ENCODE peak calls at places on chromosomes 16 and 17, in four cellular contexts. One of them, this sample, is unnamed.

GRCh38 chr17:951388-952132 is 28.0 kb downstream of the NXN start:
- DNase-seq in progenitor cell of endocrine pancreas: peak
- DNase-seq in lower leg skin: no peak
- DNase-seq in ascending aorta: peak
- DNase-seq in this sample: no peak

GRCh38 chr17:77325826-77326581 is 185.2 kb downstream of the SEC14L1 start:
- DNase-seq in ascending aorta: peak
- DNase-seq in progenitor cell of endocrine pancreas: no peak
- DNase-seq in lower leg skin: peak
- DNase-seq in this sample: no peak

GRCh38 chr17:4634981-4635380 is 6.5 kb downstream of the ALOX15 start:
- DNase-seq in progenitor cell of endocrine pancreas: no peak
- DNase-seq in lower leg skin: no peak
- DNase-seq in ascending aorta: no peak
- DNase-seq in this sample: no peak

GRCh38 chr16:588639-588888 is 1.3 kb upstream of the RAB40C start:
- DNase-seq in ascending aorta: peak
- DNase-seq in lower leg skin: no peak
- DNase-seq in progenitor cell of endocrine pancreas: peak
- DNase-seq in this sample: no peak

GRCh38 chr16:84115919-84116719 is 623 bp downstream of the MBTPS1 start:
- DNase-seq in ascending aorta: no peak
- DNase-seq in progenitor cell of endocrine pancreas: no peak
- DNase-seq in lower leg skin: peak
- DNase-seq in this sample: peak

GRCh38 chr16:69302301-69302700 is 8.8 kb upstream of the VPS4A start:
- DNase-seq in lower leg skin: no peak
- DNase-seq in ascending aorta: no peak
- DNase-seq in progenitor cell of endocrine pancreas: no peak
- DNase-seq in this sample: no peak

GRCh38 chr16:4677390-4677789 is 16.0 kb upstream of the NUDT16L1 start:
- DNase-seq in lower leg skin: no peak
- DNase-seq in progenitor cell of endocrine pancreas: no peak
- DNase-seq in ascending aorta: no peak
- DNase-seq in this sample: no peak

GRCh38 chr17:2484876-2485275 is 26.8 kb downstream of the METTL16 start:
- DNase-seq in ascending aorta: no peak
- DNase-seq in progenitor cell of endocrine pancreas: no peak
- DNase-seq in lower leg skin: peak
- DNase-seq in this sample: no peak

GRCh38 chr16:70481929-70482536 is 27.6 kb downstream of the FCSK start:
- DNase-seq in lower leg skin: no peak
- DNase-seq in progenitor cell of endocrine pancreas: no peak
- DNase-seq in ascending aorta: no peak
- DNase-seq in this sample: no peak

GRCh38 chr17:61728297-61728836 is 135.0 kb downstream of the BRIP1 start:
- DNase-seq in lower leg skin: no peak
- DNase-seq in progenitor cell of endocrine pancreas: no peak
- DNase-seq in ascending aorta: no peak
- DNase-seq in this sample: no peak

GRCh38 chr16:56336071-56336688 is 89.2 kb downstream of the AMFR start:
- DNase-seq in ascending aorta: no peak
- DNase-seq in progenitor cell of endocrine pancreas: no peak
- DNase-seq in lower leg skin: no peak
- DNase-seq in this sample: no peak

GRCh38 chr17:57589151-57590034 is 155.7 kb downstream of the CCDC182 start:
- DNase-seq in ascending aorta: no peak
- DNase-seq in lower leg skin: no peak
- DNase-seq in progenitor cell of endocrine pancreas: no peak
- DNase-seq in this sample: no peak

GRCh38 chr17:77323413-77324171 is 182.8 kb downstream of the SEC14L1 start:
- DNase-seq in lower leg skin: peak
- DNase-seq in progenitor cell of endocrine pancreas: no peak
- DNase-seq in ascending aorta: no peak
- DNase-seq in this sample: no peak

GRCh38 chr17:35160354-35161201 is 13.0 kb downstream of the UNC45B start:
- DNase-seq in lower leg skin: no peak
- DNase-seq in progenitor cell of endocrine pancreas: no peak
- DNase-seq in ascending aorta: no peak
- DNase-seq in this sample: no peak

GRCh38 chr17:29715680-29716079 is 93.0 kb upstream of the CORO6 start:
- DNase-seq in progenitor cell of endocrine pancreas: no peak
- DNase-seq in ascending aorta: no peak
- DNase-seq in lower leg skin: no peak
- DNase-seq in this sample: no peak

GRCh38 chr17:15900871-15901270 is 44.1 kb upstream of the ADORA2B start:
- DNase-seq in progenitor cell of endocrine pancreas: no peak
- DNase-seq in ascending aorta: no peak
- DNase-seq in lower leg skin: no peak
- DNase-seq in this sample: no peak

GRCh38 chr16:81553080-81553813 is 108.6 kb downstream of the CMIP start:
- DNase-seq in lower leg skin: no peak
- DNase-seq in progenitor cell of endocrine pancreas: no peak
- DNase-seq in ascending aorta: no peak
- DNase-seq in this sample: no peak

GRCh38 chr17:42276609-42277341 is 584 bp upstream of the STAT5B start:
- DNase-seq in ascending aorta: peak
- DNase-seq in lower leg skin: peak
- DNase-seq in progenitor cell of endocrine pancreas: peak
- DNase-seq in this sample: no peak

GRCh38 chr16:27657811-27658210 is 107.9 kb downstream of the KATNIP start:
- DNase-seq in progenitor cell of endocrine pancreas: no peak
- DNase-seq in ascending aorta: no peak
- DNase-seq in lower leg skin: no peak
- DNase-seq in this sample: no peak

GRCh38 chr16:4344659-4345438 is 6.3 kb downstream of the PAM16 start:
- DNase-seq in ascending aorta: no peak
- DNase-seq in progenitor cell of endocrine pancreas: no peak
- DNase-seq in lower leg skin: no peak
- DNase-seq in this sample: no peak

GRCh38 chr17:57945999-57946797 is 9.0 kb downstream of the CUEDC1 start:
- DNase-seq in lower leg skin: no peak
- DNase-seq in ascending aorta: no peak
- DNase-seq in progenitor cell of endocrine pancreas: no peak
- DNase-seq in this sample: no peak

GRCh38 chr16:6862058-6862457 is 470.6 kb upstream of the RBFOX1 start:
- DNase-seq in ascending aorta: no peak
- DNase-seq in lower leg skin: no peak
- DNase-seq in progenitor cell of endocrine pancreas: no peak
- DNase-seq in this sample: no peak

GRCh38 chr16:70663524-70664324 is 17.4 kb downstream of the IL34 start:
- DNase-seq in ascending aorta: peak
- DNase-seq in lower leg skin: no peak
- DNase-seq in progenitor cell of endocrine pancreas: no peak
- DNase-seq in this sample: no peak

GRCh38 chr17:61478026-61478789 is 26.0 kb downstream of the TBX4 start:
- DNase-seq in ascending aorta: no peak
- DNase-seq in progenitor cell of endocrine pancreas: no peak
- DNase-seq in lower leg skin: no peak
- DNase-seq in this sample: no peak

GRCh38 chr17:74877592-74878543 is 5.1 kb upstream of the FDXR start:
- DNase-seq in lower leg skin: no peak
- DNase-seq in progenitor cell of endocrine pancreas: no peak
- DNase-seq in ascending aorta: no peak
- DNase-seq in this sample: no peak

GRCh38 chr17:57739402-57740224 is 5.5 kb downstream of the CCDC182 start:
- DNase-seq in ascending aorta: no peak
- DNase-seq in progenitor cell of endocrine pancreas: no peak
- DNase-seq in lower leg skin: no peak
- DNase-seq in this sample: peak

GRCh38 chr17:2749058-2749783 is at the start of gene CCDC92B:
- DNase-seq in progenitor cell of endocrine pancreas: no peak
- DNase-seq in ascending aorta: no peak
- DNase-seq in lower leg skin: no peak
- DNase-seq in this sample: no peak

GRCh38 chr16:50884066-50884860 is 142.4 kb downstream of the CYLD start:
- DNase-seq in lower leg skin: no peak
- DNase-seq in ascending aorta: peak
- DNase-seq in progenitor cell of endocrine pancreas: no peak
- DNase-seq in this sample: peak

GRCh38 chr17:12789976-12790805 is 893 bp downstream of the ARHGAP44 start:
- DNase-seq in progenitor cell of endocrine pancreas: peak
- DNase-seq in ascending aorta: no peak
- DNase-seq in lower leg skin: no peak
- DNase-seq in this sample: no peak

GRCh38 chr17:66326476-66327047 is 24.1 kb downstream of the PRKCA start:
- DNase-seq in progenitor cell of endocrine pancreas: no peak
- DNase-seq in ascending aorta: no peak
- DNase-seq in lower leg skin: no peak
- DNase-seq in this sample: no peak

GRCh38 chr16:88534731-88535141 is 35.5 kb upstream of the ZC3H18 start:
- DNase-seq in ascending aorta: no peak
- DNase-seq in lower leg skin: no peak
- DNase-seq in progenitor cell of endocrine pancreas: peak
- DNase-seq in this sample: peak

GRCh38 chr17:35313875-35314409 is 59.5 kb downstream of the SLFN11 start:
- DNase-seq in progenitor cell of endocrine pancreas: no peak
- DNase-seq in ascending aorta: peak
- DNase-seq in lower leg skin: peak
- DNase-seq in this sample: peak

GRCh38 chr17:57943140-57943539 is 12.1 kb downstream of the CUEDC1 start:
- DNase-seq in progenitor cell of endocrine pancreas: no peak
- DNase-seq in ascending aorta: no peak
- DNase-seq in lower leg skin: no peak
- DNase-seq in this sample: no peak

GRCh38 chr17:32445075-32445427 is 741 bp downstream of the PSMD11 start:
- DNase-seq in ascending aorta: no peak
- DNase-seq in progenitor cell of endocrine pancreas: no peak
- DNase-seq in lower leg skin: no peak
- DNase-seq in this sample: no peak

GRCh38 chr16:60485877-60486489 is 1550.3 kb downstream of the CDH8 start:
- DNase-seq in lower leg skin: no peak
- DNase-seq in progenitor cell of endocrine pancreas: no peak
- DNase-seq in ascending aorta: no peak
- DNase-seq in this sample: no peak

GRCh38 chr16:88840589-88841215 is 16.0 kb downstream of the GALNS start:
- DNase-seq in lower leg skin: no peak
- DNase-seq in progenitor cell of endocrine pancreas: no peak
- DNase-seq in ascending aorta: no peak
- DNase-seq in this sample: no peak

GRCh38 chr16:50320310-50320709 is 48.5 kb downstream of the BRD7 start:
- DNase-seq in progenitor cell of endocrine pancreas: no peak
- DNase-seq in lower leg skin: no peak
- DNase-seq in ascending aorta: no peak
- DNase-seq in this sample: no peak

GRCh38 chr17:10776372-10776771 is 27.5 kb downstream of the TMEM238L start:
- DNase-seq in lower leg skin: no peak
- DNase-seq in ascending aorta: no peak
- DNase-seq in progenitor cell of endocrine pancreas: no peak
- DNase-seq in this sample: no peak

GRCh38 chr16:85557976-85558589 is 55.0 kb upstream of the GSE1 start:
- DNase-seq in progenitor cell of endocrine pancreas: no peak
- DNase-seq in lower leg skin: no peak
- DNase-seq in ascending aorta: no peak
- DNase-seq in this sample: no peak
- TF ChIP-seq CTCF in progenitor cell of endocrine pancreas: peak
- TF ChIP-seq CTCF in lower leg skin: no peak
- TF ChIP-seq CTCF in ascending aorta: no peak
- TF ChIP-seq CTCF in this sample: no peak

DNA sequence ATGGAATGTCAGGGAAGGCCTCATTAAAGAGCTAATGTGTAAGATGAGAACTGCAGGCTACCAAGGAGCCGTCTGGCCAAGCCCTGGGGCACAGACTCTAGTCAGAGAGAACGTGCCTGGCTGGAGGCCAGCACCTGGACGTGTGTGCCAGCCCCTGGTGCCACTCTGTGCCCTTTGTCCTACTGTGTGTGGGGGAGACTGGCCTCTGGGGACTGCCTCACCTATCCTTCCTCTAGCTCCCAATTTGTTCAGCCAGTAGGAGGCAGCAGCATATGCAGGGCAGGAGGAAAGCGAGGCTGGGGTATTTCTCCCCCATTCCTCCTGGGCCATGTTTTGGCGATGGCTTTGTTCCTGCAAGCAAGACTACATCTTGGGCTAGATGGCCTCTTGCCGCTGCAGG is 37.1 kb downstream of the KNOP1 start:
- DNase-seq in progenitor cell of endocrine pancreas: no peak
- DNase-seq in lower leg skin: no peak
- DNase-seq in ascending aorta: no peak
- DNase-seq in this sample: no peak
- TF ChIP-seq CTCF in progenitor cell of endocrine pancreas: no peak
- TF ChIP-seq CTCF in lower leg skin: no peak
- TF ChIP-seq CTCF in ascending aorta: no peak
- TF ChIP-seq CTCF in this sample: no peak

DNA sequence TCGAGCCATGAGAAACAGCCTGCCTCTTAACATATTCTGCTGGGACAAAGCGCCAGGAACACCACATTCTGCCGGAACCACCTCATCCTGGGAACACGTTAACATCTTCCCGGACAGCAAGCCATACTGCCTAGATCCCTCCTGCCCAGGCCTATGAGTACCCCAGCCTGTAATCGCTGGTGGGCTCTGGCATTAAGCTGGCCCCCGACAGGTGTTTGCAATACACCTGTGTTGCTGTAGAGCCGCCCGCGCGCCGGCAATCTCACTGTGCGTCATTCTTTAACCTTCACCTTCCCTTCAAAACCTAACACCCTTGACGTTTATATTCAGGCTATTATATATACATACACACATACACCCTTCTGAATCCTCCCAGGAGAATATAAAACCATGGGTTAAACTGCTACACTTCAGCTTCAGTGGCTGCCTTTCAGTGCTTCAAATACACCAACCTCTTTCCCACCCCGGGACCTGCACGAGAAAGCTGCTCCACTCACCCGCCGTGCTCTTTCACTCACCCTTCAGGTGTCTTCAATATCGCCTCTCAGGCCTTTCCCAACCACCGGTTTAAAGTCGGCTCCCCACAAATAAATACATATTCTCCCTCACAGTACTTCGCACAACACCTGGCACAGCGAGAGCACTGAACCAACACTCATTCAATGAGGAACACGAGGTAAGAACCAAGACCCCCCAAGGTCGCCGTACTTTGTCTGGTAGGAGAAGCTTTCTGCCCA is 1.0 kb upstream of the ENDOV start:
- DNase-seq in lower leg skin: no peak
- DNase-seq in progenitor cell of endocrine pancreas: no peak
- DNase-seq in ascending aorta: no peak
- DNase-seq in this sample: peak
- TF ChIP-seq CTCF in lower leg skin: no peak
- TF ChIP-seq CTCF in progenitor cell of endocrine pancreas: no peak
- TF ChIP-seq CTCF in ascending aorta: no peak
- TF ChIP-seq CTCF in this sample: no peak

DNA sequence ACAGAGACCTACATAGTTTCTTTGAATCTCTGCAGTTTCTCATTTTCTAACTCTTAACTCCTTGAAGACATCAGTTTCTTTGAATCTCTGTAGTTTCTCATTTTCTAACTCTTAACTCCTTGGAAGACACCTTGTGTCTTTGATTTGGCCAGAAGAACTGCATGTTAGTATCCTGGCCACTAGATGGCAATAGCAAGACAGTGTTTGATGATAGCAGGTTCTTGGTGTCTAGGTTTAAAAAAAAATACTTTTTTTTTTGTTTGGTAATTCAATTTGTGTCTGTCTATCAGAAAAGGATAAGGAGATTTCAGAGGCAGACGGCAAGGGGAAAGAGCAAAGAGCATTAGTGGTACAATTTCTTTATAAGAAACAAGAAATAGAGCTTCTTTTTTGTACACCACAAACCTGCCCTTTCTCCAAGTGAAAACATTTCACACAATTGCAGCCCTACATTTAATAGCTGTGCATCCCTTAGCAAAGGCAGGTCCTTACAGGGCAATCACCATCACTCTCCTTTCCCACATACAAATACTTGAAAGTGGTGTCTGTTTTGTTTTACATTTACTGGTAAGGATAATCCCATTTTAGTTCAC is 1324.9 kb upstream of the CDH8 start:
- DNase-seq in lower leg skin: no peak
- DNase-seq in ascending aorta: no peak
- DNase-seq in progenitor cell of endocrine pancreas: no peak
- DNase-seq in this sample: peak
- TF ChIP-seq CTCF in lower leg skin: no peak
- TF ChIP-seq CTCF in ascending aorta: no peak
- TF ChIP-seq CTCF in progenitor cell of endocrine pancreas: peak
- TF ChIP-seq CTCF in this sample: peak